ENCODE peak calls at places on chromosomes 16 and 17, in five cellular contexts. One of them, this sample, is unnamed.

GRCh38 chr16:22763655-22764054 is 50.3 kb upstream of the HS3ST2 start:
- DNase-seq in foreskin fibroblast: no peak
- DNase-seq in breast epithelium: no peak
- DNase-seq in GM10248: no peak
- DNase-seq in esophagus muscularis mucosa: peak
- DNase-seq in this sample: no peak

GRCh38 chr17:48812001-48812400 is 5.0 kb downstream of the TTLL6 start:
- DNase-seq in foreskin fibroblast: no peak
- DNase-seq in GM10248: no peak
- DNase-seq in esophagus muscularis mucosa: no peak
- DNase-seq in breast epithelium: no peak
- DNase-seq in this sample: no peak

GRCh38 chr17:3695129-3695722 is 729 bp downstream of the P2RX5 start:
- DNase-seq in breast epithelium: no peak
- DNase-seq in esophagus muscularis mucosa: no peak
- DNase-seq in GM10248: no peak
- DNase-seq in foreskin fibroblast: no peak
- DNase-seq in this sample: no peak

GRCh38 chr16:30998852-30999761 is 11.3 kb downstream of the STX1B start:
- DNase-seq in foreskin fibroblast: no peak
- DNase-seq in GM10248: no peak
- DNase-seq in breast epithelium: no peak
- DNase-seq in esophagus muscularis mucosa: no peak
- DNase-seq in this sample: no peak

GRCh38 chr16:3878610-3879009 is 1.9 kb downstream of the CREBBP start:
- DNase-seq in esophagus muscularis mucosa: no peak
- DNase-seq in breast epithelium: no peak
- DNase-seq in foreskin fibroblast: no peak
- DNase-seq in GM10248: no peak
- DNase-seq in this sample: no peak

GRCh38 chr16:65975049-65975708 is 391.3 kb upstream of the CDH5 start:
- DNase-seq in esophagus muscularis mucosa: no peak
- DNase-seq in GM10248: no peak
- DNase-seq in foreskin fibroblast: peak
- DNase-seq in breast epithelium: no peak
- DNase-seq in this sample: no peak

GRCh38 chr17:82754297-82755208 is 2.7 kb downstream of the TBCD start:
- DNase-seq in breast epithelium: no peak
- DNase-seq in GM10248: no peak
- DNase-seq in foreskin fibroblast: no peak
- DNase-seq in esophagus muscularis mucosa: no peak
- DNase-seq in this sample: no peak

GRCh38 chr17:8120520-8121443 is 2.5 kb upstream of the ALOXE3 start:
- DNase-seq in esophagus muscularis mucosa: no peak
- DNase-seq in foreskin fibroblast: peak
- DNase-seq in GM10248: peak
- DNase-seq in breast epithelium: no peak
- DNase-seq in this sample: peak

GRCh38 chr16:58201163-58201562 is 3.3 kb upstream of the CSNK2A2 start:
- DNase-seq in foreskin fibroblast: no peak
- DNase-seq in GM10248: no peak
- DNase-seq in breast epithelium: no peak
- DNase-seq in esophagus muscularis mucosa: no peak
- DNase-seq in this sample: peak

GRCh38 chr17:28381141-28381825 is 9.8 kb downstream of the SARM1 start:
- DNase-seq in esophagus muscularis mucosa: no peak
- DNase-seq in foreskin fibroblast: no peak
- DNase-seq in GM10248: peak
- DNase-seq in breast epithelium: no peak
- DNase-seq in this sample: no peak

GRCh38 chr17:77750427-77751043 is 208.0 kb upstream of the TNRC6C start:
- DNase-seq in GM10248: no peak
- DNase-seq in foreskin fibroblast: no peak
- DNase-seq in esophagus muscularis mucosa: no peak
- DNase-seq in breast epithelium: no peak
- DNase-seq in this sample: no peak

GRCh38 chr17:29073520-29073919 is 30.6 kb downstream of the PIPOX start:
- DNase-seq in foreskin fibroblast: no peak
- DNase-seq in breast epithelium: no peak
- DNase-seq in esophagus muscularis mucosa: no peak
- DNase-seq in GM10248: no peak
- DNase-seq in this sample: no peak

GRCh38 chr16:23650674-23651073 is 9.4 kb downstream of the DCTN5 start:
- DNase-seq in foreskin fibroblast: peak
- DNase-seq in breast epithelium: no peak
- DNase-seq in GM10248: no peak
- DNase-seq in esophagus muscularis mucosa: no peak
- DNase-seq in this sample: no peak

GRCh38 chr16:88977028-88977844 is at the start of gene CBFA2T3:
- DNase-seq in esophagus muscularis mucosa: peak
- DNase-seq in foreskin fibroblast: no peak
- DNase-seq in breast epithelium: peak
- DNase-seq in GM10248: peak
- DNase-seq in this sample: no peak

GRCh38 chr17:66466933-66467367 is 164.5 kb downstream of the PRKCA start:
- DNase-seq in breast epithelium: no peak
- DNase-seq in esophagus muscularis mucosa: no peak
- DNase-seq in foreskin fibroblast: peak
- DNase-seq in GM10248: no peak
- DNase-seq in this sample: no peak

GRCh38 chr17:69716571-69716970 is 302.1 kb downstream of the MAP2K6 start:
- DNase-seq in foreskin fibroblast: peak
- DNase-seq in GM10248: no peak
- DNase-seq in esophagus muscularis mucosa: no peak
- DNase-seq in breast epithelium: no peak
- DNase-seq in this sample: no peak

GRCh38 chr17:46832306-46832895 is 13.9 kb upstream of the WNT3 start:
- DNase-seq in GM10248: no peak
- DNase-seq in foreskin fibroblast: no peak
- DNase-seq in esophagus muscularis mucosa: no peak
- DNase-seq in breast epithelium: no peak
- DNase-seq in this sample: no peak

GRCh38 chr17:43695968-43696865 is 34.5 kb upstream of the MEOX1 start:
- DNase-seq in esophagus muscularis mucosa: no peak
- DNase-seq in foreskin fibroblast: peak
- DNase-seq in GM10248: no peak
- DNase-seq in breast epithelium: no peak
- DNase-seq in this sample: peak

GRCh38 chr17:66426397-66427033 is 124.1 kb downstream of the PRKCA start:
- DNase-seq in foreskin fibroblast: no peak
- DNase-seq in GM10248: peak
- DNase-seq in esophagus muscularis mucosa: no peak
- DNase-seq in breast epithelium: no peak
- DNase-seq in this sample: no peak

GRCh38 chr16:75127713-75128415 is 11.3 kb upstream of the LDHD start:
- DNase-seq in GM10248: no peak
- DNase-seq in esophagus muscularis mucosa: no peak
- DNase-seq in foreskin fibroblast: no peak
- DNase-seq in breast epithelium: no peak
- DNase-seq in this sample: no peak

GRCh38 chr16:58497935-58498334 is 2.0 kb upstream of the NDRG4 start:
- DNase-seq in GM10248: no peak
- DNase-seq in foreskin fibroblast: no peak
- DNase-seq in esophagus muscularis mucosa: no peak
- DNase-seq in breast epithelium: peak
- DNase-seq in this sample: no peak

GRCh38 chr16:82667437-82667836 is 40.7 kb downstream of the CDH13 start:
- DNase-seq in foreskin fibroblast: no peak
- DNase-seq in esophagus muscularis mucosa: no peak
- DNase-seq in breast epithelium: no peak
- DNase-seq in GM10248: no peak
- DNase-seq in this sample: no peak

GRCh38 chr16:86029131-86029741 is 130.3 kb downstream of the IRF8 start:
- DNase-seq in breast epithelium: peak
- DNase-seq in foreskin fibroblast: no peak
- DNase-seq in GM10248: no peak
- DNase-seq in esophagus muscularis mucosa: no peak
- DNase-seq in this sample: no peak

GRCh38 chr17:79802736-79803420 is 6.0 kb upstream of the CBX8 start:
- DNase-seq in breast epithelium: no peak
- DNase-seq in GM10248: no peak
- DNase-seq in foreskin fibroblast: no peak
- DNase-seq in esophagus muscularis mucosa: no peak
- DNase-seq in this sample: no peak

GRCh38 chr16:81697321-81697885 is 81.7 kb upstream of the PLCG2 start:
- DNase-seq in breast epithelium: peak
- DNase-seq in GM10248: peak
- DNase-seq in foreskin fibroblast: no peak
- DNase-seq in esophagus muscularis mucosa: no peak
- DNase-seq in this sample: no peak

GRCh38 chr16:75376475-75376907 is 56.8 kb downstream of the CFDP1 start:
- DNase-seq in foreskin fibroblast: no peak
- DNase-seq in breast epithelium: no peak
- DNase-seq in GM10248: no peak
- DNase-seq in esophagus muscularis mucosa: no peak
- DNase-seq in this sample: no peak

GRCh38 chr17:38586788-38587187 is 19.0 kb downstream of the SRCIN1 start:
- DNase-seq in GM10248: no peak
- DNase-seq in esophagus muscularis mucosa: no peak
- DNase-seq in foreskin fibroblast: no peak
- DNase-seq in breast epithelium: no peak
- DNase-seq in this sample: no peak

GRCh38 chr17:69502488-69502887 is 88.0 kb downstream of the MAP2K6 start:
- DNase-seq in GM10248: no peak
- DNase-seq in breast epithelium: no peak
- DNase-seq in foreskin fibroblast: no peak
- DNase-seq in esophagus muscularis mucosa: no peak
- DNase-seq in this sample: no peak

GRCh38 chr17:16975744-16976625 is 4.1 kb upstream of the TNFRSF13B start:
- DNase-seq in GM10248: no peak
- DNase-seq in breast epithelium: no peak
- DNase-seq in esophagus muscularis mucosa: peak
- DNase-seq in foreskin fibroblast: no peak
- DNase-seq in this sample: peak

GRCh38 chr17:4249452-4250029 is 14.2 kb downstream of the ANKFY1 start:
- DNase-seq in foreskin fibroblast: no peak
- DNase-seq in esophagus muscularis mucosa: no peak
- DNase-seq in breast epithelium: no peak
- DNase-seq in GM10248: peak
- DNase-seq in this sample: no peak

GRCh38 chr17:31508310-31509094 is 117.0 kb downstream of the RAB11FIP4 start:
- DNase-seq in breast epithelium: no peak
- DNase-seq in GM10248: peak
- DNase-seq in esophagus muscularis mucosa: no peak
- DNase-seq in foreskin fibroblast: no peak
- DNase-seq in this sample: no peak

DNA sequence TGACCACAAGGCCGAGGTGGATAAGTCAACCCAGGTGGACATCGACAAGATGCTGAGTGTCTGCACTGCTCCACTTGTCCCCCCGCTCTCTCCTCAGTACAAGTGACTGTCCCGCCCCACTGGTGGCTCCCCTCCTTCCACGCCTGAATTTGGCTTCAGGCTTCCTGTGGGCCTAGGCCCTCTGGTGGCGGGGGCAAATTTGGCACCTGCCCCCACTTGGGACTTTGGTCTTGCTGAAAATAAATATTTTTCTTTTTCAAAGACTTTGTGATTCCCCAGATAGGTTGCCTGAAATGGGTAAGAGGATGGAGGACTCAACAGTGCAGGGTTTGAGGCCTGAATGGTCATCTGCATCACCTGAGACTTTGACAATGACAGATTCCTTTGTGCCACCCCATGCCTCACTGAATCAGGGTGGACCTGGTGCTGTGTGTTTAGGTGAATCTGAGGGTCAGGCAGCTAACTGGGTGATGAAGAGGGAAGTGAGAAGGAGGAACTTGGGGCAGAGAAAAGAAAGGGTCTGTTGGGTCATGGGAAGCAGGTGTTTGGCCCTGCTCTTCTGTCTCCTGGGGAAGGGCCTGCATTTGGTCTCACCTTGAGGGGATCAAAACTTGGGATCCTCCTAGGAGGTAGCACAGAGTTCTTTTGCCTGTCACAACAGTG is 2.0 kb downstream of the C16orf86 start:
- DNase-seq in GM10248: no peak
- DNase-seq in foreskin fibroblast: no peak
- DNase-seq in breast epithelium: peak
- DNase-seq in esophagus muscularis mucosa: no peak
- DNase-seq in this sample: no peak
- TF ChIP-seq CTCF in GM10248: peak
- TF ChIP-seq CTCF in foreskin fibroblast: peak
- TF ChIP-seq CTCF in breast epithelium: no peak
- TF ChIP-seq CTCF in esophagus muscularis mucosa: no peak
- TF ChIP-seq CTCF in this sample: no peak

DNA sequence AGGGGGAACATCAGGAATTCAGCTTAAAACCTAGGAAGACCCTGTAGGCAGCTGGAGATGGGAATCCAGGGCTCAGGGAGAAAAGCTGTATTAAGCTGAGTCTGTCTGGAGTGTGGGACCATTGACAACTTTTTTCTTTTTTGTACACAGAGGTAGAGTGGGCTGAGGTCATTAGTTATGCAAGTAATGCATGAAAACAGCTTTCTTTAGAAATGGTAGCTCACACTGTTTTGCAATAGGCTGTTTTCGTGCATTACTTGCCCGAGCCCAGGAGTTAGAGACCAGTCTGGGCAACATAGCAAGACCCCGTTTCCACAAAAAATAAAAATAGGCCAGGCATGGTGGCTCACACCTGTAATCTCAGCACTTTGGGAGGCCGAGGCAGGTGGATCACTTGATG is 46.5 kb downstream of the KATNIP start:
- DNase-seq in esophagus muscularis mucosa: no peak
- DNase-seq in foreskin fibroblast: no peak
- DNase-seq in GM10248: no peak
- DNase-seq in breast epithelium: no peak
- DNase-seq in this sample: no peak
- TF ChIP-seq CTCF in esophagus muscularis mucosa: no peak
- TF ChIP-seq CTCF in foreskin fibroblast: no peak
- TF ChIP-seq CTCF in GM10248: no peak
- TF ChIP-seq CTCF in breast epithelium: no peak
- TF ChIP-seq CTCF in this sample: no peak

GRCh38 chr17:1617620-1618174 is 10.9 kb downstream of the SLC43A2 start:
- DNase-seq in foreskin fibroblast: peak
- DNase-seq in esophagus muscularis mucosa: no peak
- DNase-seq in GM10248: no peak
- DNase-seq in breast epithelium: no peak
- DNase-seq in this sample: no peak
- TF ChIP-seq CTCF in foreskin fibroblast: no peak
- TF ChIP-seq CTCF in esophagus muscularis mucosa: no peak
- TF ChIP-seq CTCF in GM10248: no peak
- TF ChIP-seq CTCF in breast epithelium: no peak
- TF ChIP-seq CTCF in this sample: no peak

GRCh38 chr16:84947996-84948854 is 63.1 kb downstream of the ZDHHC7 start:
- DNase-seq in foreskin fibroblast: no peak
- DNase-seq in esophagus muscularis mucosa: no peak
- DNase-seq in GM10248: no peak
- DNase-seq in breast epithelium: no peak
- DNase-seq in this sample: no peak
- TF ChIP-seq CTCF in foreskin fibroblast: no peak
- TF ChIP-seq CTCF in esophagus muscularis mucosa: no peak
- TF ChIP-seq CTCF in GM10248: no peak
- TF ChIP-seq CTCF in breast epithelium: no peak
- TF ChIP-seq CTCF in this sample: no peak

This sample was measured in osteocyte.